ENCODE peak calls at places on chromosomes 11 and 22, in eight cellular contexts. One of them, this sample, is unnamed.

GRCh38 chr11:47314992-47315391 is 37.5 kb downstream of the MYBPC3 start:
- DNase-seq in fibroblast of lung: no peak
- DNase-seq in adrenal gland: no peak
- DNase-seq in right atrium auricular region: no peak
- DNase-seq in SK-N-SH: peak; percentile 18
- DNase-seq in CD8-positive, alpha-beta T cell: no peak
- DNase-seq in heart right ventricle: no peak
- DNase-seq in foreskin keratinocyte: no peak
- DNase-seq in this sample: no peak

GRCh38 chr11:46248270-46249102 is 29.0 kb upstream of the CREB3L1 start:
- DNase-seq in fibroblast of lung: peak; percentile 88
- DNase-seq in adrenal gland: peak; percentile 49
- DNase-seq in right atrium auricular region: no peak
- DNase-seq in SK-N-SH: no peak
- DNase-seq in CD8-positive, alpha-beta T cell: no peak
- DNase-seq in heart right ventricle: no peak
- DNase-seq in foreskin keratinocyte: peak; percentile 95
- DNase-seq in this sample: no peak

GRCh38 chr22:50567721-50568252 is 5.1 kb upstream of the SYCE3 start:
- DNase-seq in fibroblast of lung: no peak
- DNase-seq in adrenal gland: no peak
- DNase-seq in right atrium auricular region: no peak
- DNase-seq in SK-N-SH: no peak
- DNase-seq in CD8-positive, alpha-beta T cell: no peak
- DNase-seq in heart right ventricle: no peak
- DNase-seq in foreskin keratinocyte: no peak
- DNase-seq in this sample: no peak

GRCh38 chr11:45264839-45265515 is 21.2 kb downstream of the SYT13 start:
- DNase-seq in fibroblast of lung: peak; percentile 76
- DNase-seq in adrenal gland: no peak
- DNase-seq in right atrium auricular region: no peak
- DNase-seq in SK-N-SH: no peak
- DNase-seq in CD8-positive, alpha-beta T cell: no peak
- DNase-seq in heart right ventricle: no peak
- DNase-seq in foreskin keratinocyte: peak; percentile 50
- DNase-seq in this sample: no peak

GRCh38 chr11:81987829-81988472 is 745.7 kb downstream of the FAM181B start:
- DNase-seq in fibroblast of lung: peak; percentile 80
- DNase-seq in adrenal gland: peak; percentile 94
- DNase-seq in right atrium auricular region: peak; percentile 61
- DNase-seq in SK-N-SH: no peak
- DNase-seq in CD8-positive, alpha-beta T cell: no peak
- DNase-seq in heart right ventricle: no peak
- DNase-seq in foreskin keratinocyte: peak; percentile 79
- DNase-seq in this sample: no peak

GRCh38 chr22:29225422-29226090 is 19.9 kb downstream of the EMID1 start:
- DNase-seq in fibroblast of lung: peak; percentile 71
- DNase-seq in adrenal gland: peak; percentile 73
- DNase-seq in right atrium auricular region: peak; percentile 73
- DNase-seq in SK-N-SH: peak; percentile 32
- DNase-seq in CD8-positive, alpha-beta T cell: no peak
- DNase-seq in heart right ventricle: peak; percentile 50
- DNase-seq in foreskin keratinocyte: no peak
- DNase-seq in this sample: no peak

GRCh38 chr11:94815705-94816344 is 47.7 kb downstream of the AMOTL1 start:
- DNase-seq in fibroblast of lung: no peak
- DNase-seq in adrenal gland: no peak
- DNase-seq in right atrium auricular region: no peak
- DNase-seq in SK-N-SH: no peak
- DNase-seq in CD8-positive, alpha-beta T cell: no peak
- DNase-seq in heart right ventricle: no peak
- DNase-seq in foreskin keratinocyte: no peak
- DNase-seq in this sample: no peak

GRCh38 chr22:46233231-46233630 is 16.9 kb downstream of the CDPF1 start:
- DNase-seq in fibroblast of lung: peak; percentile 8
- DNase-seq in adrenal gland: peak; percentile 88
- DNase-seq in right atrium auricular region: no peak
- DNase-seq in SK-N-SH: no peak
- DNase-seq in CD8-positive, alpha-beta T cell: no peak
- DNase-seq in heart right ventricle: peak; percentile 66
- DNase-seq in foreskin keratinocyte: no peak
- DNase-seq in this sample: no peak

GRCh38 chr11:130400793-130401483 is 27.5 kb downstream of the ADAMTS8 start:
- DNase-seq in fibroblast of lung: peak; percentile 64
- DNase-seq in adrenal gland: no peak
- DNase-seq in right atrium auricular region: no peak
- DNase-seq in SK-N-SH: no peak
- DNase-seq in CD8-positive, alpha-beta T cell: no peak
- DNase-seq in heart right ventricle: peak; percentile 51
- DNase-seq in foreskin keratinocyte: no peak
- DNase-seq in this sample: no peak

GRCh38 chr11:22626573-22627239 is 1.1 kb upstream of the FANCF start:
- DNase-seq in fibroblast of lung: no peak
- DNase-seq in adrenal gland: no peak
- DNase-seq in right atrium auricular region: no peak
- DNase-seq in SK-N-SH: no peak
- DNase-seq in CD8-positive, alpha-beta T cell: no peak
- DNase-seq in heart right ventricle: no peak
- DNase-seq in foreskin keratinocyte: no peak
- DNase-seq in this sample: no peak

GRCh38 chr22:49971232-49972162 is 10.9 kb downstream of the PIM3 start:
- DNase-seq in fibroblast of lung: peak; percentile 72
- DNase-seq in adrenal gland: peak; percentile 85
- DNase-seq in right atrium auricular region: peak; percentile 86
- DNase-seq in SK-N-SH: peak; percentile 71
- DNase-seq in CD8-positive, alpha-beta T cell: no peak
- DNase-seq in heart right ventricle: peak; percentile 70
- DNase-seq in foreskin keratinocyte: no peak
- DNase-seq in this sample: peak; percentile 94

GRCh38 chr11:72069787-72070251 is 10.5 kb downstream of the NUMA1 start:
- DNase-seq in fibroblast of lung: peak; percentile 88
- DNase-seq in adrenal gland: peak; percentile 92
- DNase-seq in right atrium auricular region: peak; percentile 92
- DNase-seq in SK-N-SH: no peak
- DNase-seq in CD8-positive, alpha-beta T cell: no peak
- DNase-seq in heart right ventricle: peak; percentile 80
- DNase-seq in foreskin keratinocyte: no peak
- DNase-seq in this sample: peak; percentile 89

GRCh38 chr22:27792452-27793165 is 8.9 kb downstream of the MN1 start:
- DNase-seq in fibroblast of lung: no peak
- DNase-seq in adrenal gland: no peak
- DNase-seq in right atrium auricular region: no peak
- DNase-seq in SK-N-SH: no peak
- DNase-seq in CD8-positive, alpha-beta T cell: no peak
- DNase-seq in heart right ventricle: no peak
- DNase-seq in foreskin keratinocyte: no peak
- DNase-seq in this sample: no peak

GRCh38 chr11:37449146-37449545 is 851.1 kb upstream of the RAG2 start:
- DNase-seq in fibroblast of lung: peak; percentile 78
- DNase-seq in adrenal gland: no peak
- DNase-seq in right atrium auricular region: no peak
- DNase-seq in SK-N-SH: peak; percentile 10
- DNase-seq in CD8-positive, alpha-beta T cell: no peak
- DNase-seq in heart right ventricle: no peak
- DNase-seq in foreskin keratinocyte: peak; percentile 21
- DNase-seq in this sample: no peak

GRCh38 chr11:73931039-73931645 is 19.7 kb upstream of the DNAJB13 start:
- DNase-seq in fibroblast of lung: peak; percentile 82
- DNase-seq in adrenal gland: peak; percentile 55
- DNase-seq in right atrium auricular region: no peak
- DNase-seq in SK-N-SH: peak; percentile 64
- DNase-seq in CD8-positive, alpha-beta T cell: no peak
- DNase-seq in heart right ventricle: no peak
- DNase-seq in foreskin keratinocyte: peak; percentile 31
- DNase-seq in this sample: no peak

GRCh38 chr11:88508808-88509581 is 171.5 kb upstream of the CTSC start:
- DNase-seq in fibroblast of lung: peak; percentile 23
- DNase-seq in adrenal gland: no peak
- DNase-seq in right atrium auricular region: no peak
- DNase-seq in SK-N-SH: peak; percentile 36
- DNase-seq in CD8-positive, alpha-beta T cell: no peak
- DNase-seq in heart right ventricle: no peak
- DNase-seq in foreskin keratinocyte: no peak
- DNase-seq in this sample: peak; percentile 53

GRCh38 chr11:103202048-103202651 is 92.9 kb downstream of the DYNC2H1 start:
- DNase-seq in fibroblast of lung: peak; percentile 66
- DNase-seq in adrenal gland: no peak
- DNase-seq in right atrium auricular region: no peak
- DNase-seq in SK-N-SH: peak; percentile 28
- DNase-seq in CD8-positive, alpha-beta T cell: no peak
- DNase-seq in heart right ventricle: no peak
- DNase-seq in foreskin keratinocyte: no peak
- DNase-seq in this sample: no peak

GRCh38 chr11:88167853-88168252 is 7.4 kb downstream of the RAB38 start:
- DNase-seq in fibroblast of lung: no peak
- DNase-seq in adrenal gland: no peak
- DNase-seq in right atrium auricular region: no peak
- DNase-seq in SK-N-SH: no peak
- DNase-seq in CD8-positive, alpha-beta T cell: no peak
- DNase-seq in heart right ventricle: no peak
- DNase-seq in foreskin keratinocyte: no peak
- DNase-seq in this sample: no peak

GRCh38 chr11:12499071-12499470 is 121.7 kb downstream of the PARVA start:
- DNase-seq in fibroblast of lung: no peak
- DNase-seq in adrenal gland: no peak
- DNase-seq in right atrium auricular region: no peak
- DNase-seq in SK-N-SH: no peak
- DNase-seq in CD8-positive, alpha-beta T cell: no peak
- DNase-seq in heart right ventricle: no peak
- DNase-seq in foreskin keratinocyte: no peak
- DNase-seq in this sample: no peak

GRCh38 chr11:41334007-41334933 is 125.2 kb downstream of the LRRC4C start:
- DNase-seq in fibroblast of lung: no peak
- DNase-seq in adrenal gland: no peak
- DNase-seq in right atrium auricular region: no peak
- DNase-seq in SK-N-SH: no peak
- DNase-seq in CD8-positive, alpha-beta T cell: no peak
- DNase-seq in heart right ventricle: no peak
- DNase-seq in foreskin keratinocyte: no peak
- DNase-seq in this sample: no peak

GRCh38 chr22:50141462-50141861 is 29.1 kb upstream of the PANX2 start:
- DNase-seq in fibroblast of lung: no peak
- DNase-seq in adrenal gland: no peak
- DNase-seq in right atrium auricular region: no peak
- DNase-seq in SK-N-SH: no peak
- DNase-seq in CD8-positive, alpha-beta T cell: no peak
- DNase-seq in heart right ventricle: no peak
- DNase-seq in foreskin keratinocyte: no peak
- DNase-seq in this sample: no peak

GRCh38 chr11:122917311-122917710 is 34.8 kb downstream of the JHY start:
- DNase-seq in fibroblast of lung: no peak
- DNase-seq in adrenal gland: peak; percentile 28
- DNase-seq in right atrium auricular region: no peak
- DNase-seq in SK-N-SH: no peak
- DNase-seq in CD8-positive, alpha-beta T cell: no peak
- DNase-seq in heart right ventricle: no peak
- DNase-seq in foreskin keratinocyte: peak; percentile 46
- DNase-seq in this sample: no peak

GRCh38 chr11:11605181-11605580 is 16.6 kb downstream of the GALNT18 start:
- DNase-seq in fibroblast of lung: no peak
- DNase-seq in adrenal gland: no peak
- DNase-seq in right atrium auricular region: no peak
- DNase-seq in SK-N-SH: no peak
- DNase-seq in CD8-positive, alpha-beta T cell: no peak
- DNase-seq in heart right ventricle: no peak
- DNase-seq in foreskin keratinocyte: no peak
- DNase-seq in this sample: no peak

GRCh38 chr11:828501-829115 is 889 bp downstream of the CRACR2B start:
- DNase-seq in fibroblast of lung: no peak
- DNase-seq in adrenal gland: no peak
- DNase-seq in right atrium auricular region: no peak
- DNase-seq in SK-N-SH: no peak
- DNase-seq in CD8-positive, alpha-beta T cell: no peak
- DNase-seq in heart right ventricle: no peak
- DNase-seq in foreskin keratinocyte: no peak
- DNase-seq in this sample: no peak
- H3K27me3 ChIP-seq in fibroblast of lung: no peaks in the 10 kb centered on the region
- H3K27me3 ChIP-seq in adrenal gland: no peaks in the 10 kb centered on the region
- H3K27me3 ChIP-seq in right atrium auricular region: no peaks in the 10 kb centered on the region
- H3K27me3 ChIP-seq in SK-N-SH: no peaks in the 10 kb centered on the region
- H3K27me3 ChIP-seq in CD8-positive, alpha-beta T cell: peaks cover 11% of the 10 kb centered on the region
- H3K27me3 ChIP-seq in heart right ventricle: no peaks in the 10 kb centered on the region
- H3K27me3 ChIP-seq in foreskin keratinocyte: peaks cover 55% of the 10 kb centered on the region
- H3K27me3 ChIP-seq in this sample: no peaks in the 10 kb centered on the region

GRCh38 chr22:41746563-41747400 is 47.5 kb downstream of the MEI1 start:
- DNase-seq in fibroblast of lung: peak; percentile 81
- DNase-seq in adrenal gland: peak; percentile 86
- DNase-seq in right atrium auricular region: peak; percentile 69
- DNase-seq in SK-N-SH: peak; percentile 55
- DNase-seq in CD8-positive, alpha-beta T cell: peak; percentile 70
- DNase-seq in heart right ventricle: peak; percentile 70
- DNase-seq in foreskin keratinocyte: peak; percentile 48
- DNase-seq in this sample: peak; percentile 73

GRCh38 chr22:41742918-41743317 is 43.6 kb downstream of the MEI1 start:
- DNase-seq in fibroblast of lung: no peak
- DNase-seq in adrenal gland: no peak
- DNase-seq in right atrium auricular region: no peak
- DNase-seq in SK-N-SH: no peak
- DNase-seq in CD8-positive, alpha-beta T cell: no peak
- DNase-seq in heart right ventricle: no peak
- DNase-seq in foreskin keratinocyte: no peak
- DNase-seq in this sample: no peak

DNA sequence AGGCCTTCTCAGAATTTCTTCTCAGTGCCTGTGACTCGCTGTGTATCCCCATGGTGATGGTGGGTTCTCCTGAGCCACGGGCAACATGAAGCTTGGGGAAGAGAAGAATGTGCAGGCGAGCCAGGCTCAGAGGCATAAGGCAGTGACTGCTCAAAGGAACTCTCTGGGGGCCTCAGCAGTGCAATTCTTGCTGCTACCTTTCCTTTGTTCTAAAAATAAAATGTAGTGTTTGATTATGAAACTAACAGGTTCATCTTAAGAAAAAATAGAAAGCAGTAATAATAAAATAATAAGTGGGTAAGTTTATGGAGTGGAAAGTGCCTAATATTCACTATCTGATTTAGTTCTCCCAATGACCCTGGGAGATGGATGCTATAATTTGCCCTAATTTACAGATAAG is 46.7 kb downstream of the MEI1 start:
- DNase-seq in fibroblast of lung: no peak
- DNase-seq in adrenal gland: no peak
- DNase-seq in right atrium auricular region: no peak
- DNase-seq in SK-N-SH: no peak
- DNase-seq in CD8-positive, alpha-beta T cell: no peak
- DNase-seq in heart right ventricle: no peak
- DNase-seq in foreskin keratinocyte: no peak
- DNase-seq in this sample: no peak
- H3K27ac ChIP-seq in fibroblast of lung: no peak overlapping the region
- H3K27ac ChIP-seq in adrenal gland: no peak overlapping the region
- H3K27ac ChIP-seq in right atrium auricular region: no peak overlapping the region
- H3K27ac ChIP-seq in SK-N-SH: no peak overlapping the region
- H3K27ac ChIP-seq in CD8-positive, alpha-beta T cell: no peak overlapping the region
- H3K27ac ChIP-seq in heart right ventricle: no peak overlapping the region
- H3K27ac ChIP-seq in foreskin keratinocyte: no peak overlapping the region
- H3K27ac ChIP-seq in this sample: no peak overlapping the region

GRCh38 chr22:41922336-41922735 is 4.3 kb downstream of the TNFRSF13C start:
- DNase-seq in fibroblast of lung: no peak
- DNase-seq in adrenal gland: no peak
- DNase-seq in right atrium auricular region: no peak
- DNase-seq in SK-N-SH: no peak
- DNase-seq in CD8-positive, alpha-beta T cell: no peak
- DNase-seq in heart right ventricle: no peak
- DNase-seq in foreskin keratinocyte: no peak
- DNase-seq in this sample: no peak
- H3K27me3 ChIP-seq in fibroblast of lung: peaks cover 6% of the 10 kb centered on the region
- H3K27me3 ChIP-seq in adrenal gland: no peaks in the 10 kb centered on the region
- H3K27me3 ChIP-seq in right atrium auricular region: no peaks in the 10 kb centered on the region
- H3K27me3 ChIP-seq in SK-N-SH: no peaks in the 10 kb centered on the region
- H3K27me3 ChIP-seq in CD8-positive, alpha-beta T cell: no peaks in the 10 kb centered on the region
- H3K27me3 ChIP-seq in heart right ventricle: peaks cover 38% of the 10 kb centered on the region
- H3K27me3 ChIP-seq in foreskin keratinocyte: peaks cover 28% of the 10 kb centered on the region
- H3K27me3 ChIP-seq in this sample: peaks cover 62% of the 10 kb centered on the region

GRCh38 chr22:17788023-17788330 is 13.7 kb upstream of the BID start:
- DNase-seq in fibroblast of lung: no peak
- DNase-seq in adrenal gland: no peak
- DNase-seq in right atrium auricular region: no peak
- DNase-seq in SK-N-SH: no peak
- DNase-seq in CD8-positive, alpha-beta T cell: no peak
- DNase-seq in heart right ventricle: no peak
- DNase-seq in foreskin keratinocyte: no peak
- DNase-seq in this sample: no peak
- H3K27ac ChIP-seq in fibroblast of lung: no peak overlapping the region
- H3K27ac ChIP-seq in adrenal gland: no peak overlapping the region
- H3K27ac ChIP-seq in right atrium auricular region: peak overlapping the region; percentile 72
- H3K27ac ChIP-seq in SK-N-SH: no peak overlapping the region
- H3K27ac ChIP-seq in CD8-positive, alpha-beta T cell: no peak overlapping the region
- H3K27ac ChIP-seq in heart right ventricle: peak overlapping the region; percentile 79
- H3K27ac ChIP-seq in foreskin keratinocyte: no peak overlapping the region
- H3K27ac ChIP-seq in this sample: no peak overlapping the region